ENCODE peak calls at places on chromosomes 13 and 19, in seven cellular contexts. J, V, O, D, N, S and B are unnamed samples.

GRCh38 chr19:4713384-4713951 is 10.2 kb downstream of the DPP9 start:
- DNase-seq in D (peak), J (peak), S (peak), V (peak), O (no peak), N (no peak), B (no peak)

GRCh38 chr13:106851251-106851650 is 283.3 kb upstream of the ARGLU1 start:
- DNase-seq in V (no peak), O (no peak), D (peak), S (no peak), N (no peak), J (peak), B (no peak)

GRCh38 chr19:10009269-10009665 is 1.0 kb downstream of the COL5A3 start:
- DNase-seq in J (peak), V (no peak), S (peak), D (peak), O (peak), N (peak), B (peak)

GRCh38 chr19:41701401-41702075 is 6.9 kb upstream of the CEACAM5 start:
- DNase-seq in N (no peak), D (no peak), O (no peak), V (no peak), J (no peak), S (no peak), B (no peak)

GRCh38 chr19:35633727-35634440 is 5.0 kb downstream of the RBM42 start:
- DNase-seq in O (no peak), J (no peak), S (no peak), V (no peak), N (no peak), D (no peak), B (no peak)

GRCh38 chr13:76600086-76600485 is 286.1 kb downstream of the KCTD12 start:
- DNase-seq in S (no peak), O (no peak), V (no peak), N (no peak), J (no peak), D (peak), B (no peak)

GRCh38 chr19:39053276-39054090 is 21.1 kb upstream of the FBXO27 start:
- DNase-seq in S (no peak), O (no peak), N (no peak), V (no peak), D (no peak), J (no peak), B (no peak)

GRCh38 chr13:51541037-51541436 is 43.2 kb upstream of the WDFY2 start:
- DNase-seq in D (no peak), S (no peak), O (no peak), N (no peak), J (no peak), V (no peak), B (no peak)

GRCh38 chr19:2327773-2328400 is 499 bp downstream of the LSM7 start:
- DNase-seq in N (peak), O (peak), D (peak), J (peak), V (peak), S (no peak), B (peak)

GRCh38 chr19:42246143-42246868 is 3.9 kb upstream of the GSK3A start:
- DNase-seq in S (peak), V (peak), D (peak), N (no peak), O (no peak), J (peak), B (no peak)

GRCh38 chr19:8065489-8066261 is 13.1 kb downstream of the CCL25 start:
- DNase-seq in V (no peak), S (no peak), N (no peak), D (no peak), O (no peak), J (no peak), B (no peak)

GRCh38 chr19:35006342-35006998 is 6.3 kb downstream of the GRAMD1A start:
- DNase-seq in D (peak), V (no peak), J (peak), S (no peak), N (no peak), O (no peak), B (no peak)

GRCh38 chr19:13813147-13813546 is 17.9 kb downstream of the ZSWIM4 start:
- DNase-seq in V (no peak), N (no peak), S (no peak), D (no peak), O (no peak), J (no peak), B (no peak)

GRCh38 chr13:93080587-93080986 is 146.0 kb upstream of the GPC6 start:
- DNase-seq in O (no peak), D (peak), J (peak), S (no peak), V (no peak), N (peak), B (no peak)

GRCh38 chr13:104106705-104107393 is 1040.6 kb upstream of the SLC10A2 start:
- DNase-seq in N (no peak), S (no peak), D (peak), J (peak), V (no peak), O (no peak), B (no peak)

GRCh38 chr19:33950141-33950805 is 153.6 kb downstream of the KCTD15 start:
- DNase-seq in J (no peak), S (no peak), D (no peak), N (no peak), V (no peak), O (no peak), B (no peak)

GRCh38 chr13:99176309-99177276 is 24.1 kb upstream of the UBAC2 start:
- DNase-seq in N (peak), S (peak), D (peak), O (peak), J (no peak), V (no peak), B (peak)

GRCh38 chr19:49906879-49907564 is 10.3 kb upstream of the IL4I1 start:
- DNase-seq in N (no peak), O (no peak), D (no peak), J (no peak), V (no peak), S (no peak), B (no peak)

GRCh38 chr13:94343243-94343585 is 136.3 kb downstream of the DCT start:
- DNase-seq in D (peak), V (no peak), J (peak), S (no peak), N (no peak), O (no peak), B (no peak)

GRCh38 chr13:30355405-30355741 is 48.0 kb upstream of the KATNAL1 start:
- DNase-seq in V (no peak), D (no peak), S (no peak), N (peak), O (peak), J (no peak), B (peak)
- TF ChIP-seq CTCF in V (no peak), D (peak), S (peak), N (peak), O (no peak), J (no peak), B (peak)

GRCh38 chr13:79678100-79678499 is 197.1 kb downstream of the NDFIP2 start:
- DNase-seq in J (peak), O (no peak), N (no peak), S (no peak), V (no peak), D (peak), B (no peak)

GRCh38 chr13:79680485-79680884 is 199.5 kb downstream of the NDFIP2 start:
- DNase-seq in S (no peak), N (no peak), D (no peak), O (no peak), J (no peak), V (no peak), B (no peak)

GRCh38 chr13:79681069-79681468 is 200.1 kb downstream of the NDFIP2 start:
- DNase-seq in V (no peak), N (no peak), S (no peak), D (no peak), J (no peak), O (no peak), B (no peak)

GRCh38 chr13:79682164-79682563 is 201.2 kb downstream of the NDFIP2 start:
- DNase-seq in O (no peak), V (no peak), S (no peak), J (no peak), N (no peak), D (no peak), B (no peak)

DNA sequence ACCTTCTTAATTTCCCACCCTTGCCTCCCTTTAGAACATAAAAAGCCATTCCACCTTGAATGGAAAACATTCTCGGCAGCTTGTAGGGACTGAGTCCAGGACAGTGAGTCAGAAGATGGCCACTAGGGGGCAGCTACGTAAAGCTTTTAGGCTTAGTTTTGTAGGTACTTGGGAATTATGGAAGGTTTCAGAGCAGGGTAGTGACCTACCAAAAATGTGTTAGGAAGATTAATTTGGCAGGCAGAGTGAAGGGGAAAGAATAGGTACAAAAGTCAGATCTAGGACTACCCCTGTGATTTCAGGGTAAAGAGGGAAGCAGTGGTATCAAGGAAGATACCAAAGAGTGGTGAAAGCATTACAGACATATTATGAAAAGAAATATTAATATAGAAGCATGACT is 198.4 kb downstream of the NDFIP2 start:
- DNase-seq in J (peak), D (peak), V (peak), S (peak), O (no peak), N (peak), B (peak)
- TF ChIP-seq CTCF in J (peak), D (peak), V (peak), S (peak), O (peak), N (peak), B (peak)

DNA sequence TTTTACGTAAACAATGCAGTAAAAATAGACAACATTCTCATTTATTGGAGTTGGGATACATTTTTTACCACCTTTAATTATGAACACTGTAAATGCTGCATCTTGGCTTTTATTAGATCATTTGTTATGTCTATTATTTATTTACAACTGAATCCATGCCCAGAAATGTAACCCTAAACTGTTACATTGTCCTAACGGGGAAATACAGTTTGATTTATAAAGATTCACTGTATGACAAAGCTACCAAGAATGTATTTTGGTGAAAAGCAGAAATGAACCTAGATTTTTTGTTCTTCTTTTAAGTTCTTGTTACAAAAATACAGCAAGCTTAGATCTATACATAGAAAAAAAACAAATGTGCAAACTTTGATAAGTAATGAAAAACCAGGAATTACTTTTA is 1.1 kb downstream of the METTL21C start:
- DNase-seq in D (peak), N (no peak), S (no peak), V (no peak), J (peak), O (no peak), B (no peak)
- TF ChIP-seq CTCF in D (no peak), N (no peak), S (no peak), V (no peak), J (no peak), O (no peak), B (no peak)

GRCh38 chr19:18589380-18590272 is 1.0 kb downstream of the REX1BD start:
- DNase-seq in J (peak), D (peak), N (peak), V (no peak), O (peak), S (no peak), B (peak)
- TF ChIP-seq CTCF in J (no peak), D (no peak), N (peak), V (no peak), O (no peak), S (peak), B (peak)

GRCh38 chr13:43755844-43756243 is 30.9 kb downstream of the ENOX1 start:
- DNase-seq in N (no peak), J (no peak), S (no peak), D (no peak), O (no peak), V (no peak), B (no peak)
- TF ChIP-seq CTCF in N (no peak), J (no peak), S (no peak), D (no peak), O (no peak), V (no peak), B (no peak)

GRCh38 chr13:45812599-45813372 is 38.8 kb downstream of the SIAH3 start:
- DNase-seq in S (no peak), V (no peak), D (no peak), O (no peak), N (no peak), J (no peak), B (no peak)

GRCh38 chr13:45811891-45812583 is 39.5 kb downstream of the SIAH3 start:
- DNase-seq in O (no peak), N (no peak), V (no peak), D (no peak), S (no peak), J (no peak), B (no peak)

GRCh38 chr13:45809810-45810394 is 41.7 kb downstream of the SIAH3 start:
- DNase-seq in V (no peak), N (no peak), D (no peak), S (no peak), J (no peak), O (no peak), B (no peak)

GRCh38 chr13:45807520-45808099 is 43.9 kb downstream of the SIAH3 start:
- DNase-seq in O (peak), V (no peak), S (no peak), J (peak), N (no peak), D (peak), B (peak)
- TF ChIP-seq CTCF in O (peak), V (peak), S (no peak), J (peak), N (peak), D (peak), B (peak)